ENCODE peak calls at places on chromosomes 2 and 18, in nine cellular contexts. W is psoas muscle; G is fibroblast of lung; E is fibroblast of gingiva; S is EL; N is naive thymus-derived CD8-positive, alpha-beta T cell; P is effector memory CD4-positive, alpha-beta T cell; L is cardiac muscle cell; Z is activated T-cell treated with anti-CD3 and anti-CD28 coated beads for 1 hour. O is an unnamed sample.

GRCh38 chr2:111909079-111909478 is 10.7 kb downstream of the MERTK start:
- DNase-seq in S (no peak), N (no peak), G (no peak), L (no peak), P (no peak), Z (no peak), W (no peak), E (no peak), O (no peak)

GRCh38 chr2:42939411-42940206 is 147.2 kb upstream of the HAAO start:
- DNase-seq in E (no peak), L (no peak), S (no peak), G (no peak), P (no peak), N (no peak), W (peak), Z (no peak), O (peak)

GRCh38 chr2:63051795-63052333 is 1.2 kb downstream of the OTX1 start:
- DNase-seq in W (no peak), Z (no peak), N (no peak), P (no peak), L (no peak), S (no peak), E (no peak), G (no peak), O (no peak)

GRCh38 chr2:22359020-22359672 is 1025.8 kb upstream of the KLHL29 start:
- DNase-seq in N (no peak), L (no peak), W (no peak), Z (no peak), G (no peak), S (no peak), P (no peak), E (no peak), O (no peak)

GRCh38 chr2:203741566-203741965 is 35.1 kb downstream of the CD28 start:
- DNase-seq in E (no peak), G (no peak), W (no peak), Z (no peak), P (no peak), S (no peak), L (no peak), N (no peak), O (no peak)

GRCh38 chr2:64105676-64106461 is 38.4 kb downstream of the PELI1 start:
- DNase-seq in S (no peak), G (peak), N (no peak), P (no peak), Z (no peak), L (no peak), W (no peak), E (no peak), O (no peak)

GRCh38 chr18:34492652-34493051 is 217.4 kb upstream of the DTNA start:
- DNase-seq in G (peak), Z (no peak), W (no peak), L (no peak), E (no peak), P (no peak), N (no peak), S (peak), O (no peak)

GRCh38 chr18:58205087-58205779 is 161.2 kb downstream of the NEDD4L start:
- DNase-seq in L (no peak), E (peak), Z (no peak), W (no peak), N (no peak), G (peak), P (no peak), S (peak), O (no peak)

GRCh38 chr18:70384181-70384790 is 95.4 kb downstream of the SOCS6 start:
- DNase-seq in L (no peak), W (no peak), E (peak), S (peak), Z (no peak), G (peak), P (no peak), N (no peak), O (no peak)

GRCh38 chr2:226190479-226191252 is 609.0 kb downstream of the IRS1 start:
- DNase-seq in W (no peak), G (peak), S (no peak), E (no peak), L (no peak), N (no peak), Z (no peak), P (no peak), O (peak)

GRCh38 chr2:43071629-43072550 is 154.5 kb downstream of the ZFP36L2 start:
- DNase-seq in E (peak), W (peak), Z (no peak), N (no peak), L (no peak), S (no peak), G (peak), P (no peak), O (no peak)

GRCh38 chr2:155840661-155841060 is 491.9 kb downstream of the NR4A2 start:
- DNase-seq in P (no peak), G (no peak), W (no peak), E (peak), S (no peak), Z (no peak), L (no peak), N (no peak), O (no peak)

GRCh38 chr2:214019229-214019972 is 391.5 kb upstream of the VWC2L start:
- DNase-seq in G (peak), L (peak), S (peak), N (no peak), Z (no peak), E (peak), P (no peak), W (peak), O (peak)

O was measured in Right ventricle myocardium inferior.